ENCODE peak calls at places on chromosomes 11 and 22, in ten cellular contexts. B is GM23338; U is epithelial cell of esophagus; A is CD8-positive, alpha-beta T cell; V is colonic mucosa; I is GM12865; D is transverse colon; F is ovary; G is BJ; X is brain microvascular endothelial cell. P is an unnamed sample.

GRCh38 chr11:15159085-15159484 is 44.4 kb downstream of the INSC start:
- DNase-seq in G (no peak), I (peak), A (no peak), X (peak), U (peak), D (no peak), B (peak), V (peak), F (no peak), P (no peak)

GRCh38 chr11:132126973-132127900 is 756.8 kb downstream of the NTM start:
- DNase-seq in F (peak), X (peak), D (peak), G (peak), U (peak), B (peak), A (no peak), V (peak), I (peak), P (no peak)

GRCh38 chr22:30421695-30422480 is 3.7 kb upstream of the MTFP1 start:
- DNase-seq in G (no peak), X (peak), F (no peak), V (peak), A (no peak), I (no peak), B (no peak), U (no peak), D (no peak), P (no peak)

GRCh38 chr22:46977656-46978343 is 215.3 kb downstream of the TBC1D22A start:
- DNase-seq in A (no peak), G (no peak), B (no peak), I (no peak), V (no peak), D (no peak), X (no peak), U (peak), F (no peak), P (no peak)

GRCh38 chr11:2211113-2211971 is 39.7 kb upstream of the TH start:
- DNase-seq in V (peak), F (no peak), A (peak), B (no peak), I (no peak), D (peak), X (no peak), U (no peak), G (no peak), P (no peak)

GRCh38 chr22:42344391-42344861 is 74.0 kb upstream of the TCF20 start:
- DNase-seq in U (peak), I (no peak), V (no peak), A (no peak), G (no peak), X (peak), B (peak), D (no peak), F (peak), P (no peak)

GRCh38 chr22:22060200-22061084 is 77.9 kb upstream of the TOP3B start:
- DNase-seq in G (no peak), I (peak), X (peak), U (peak), D (peak), A (peak), F (peak), V (peak), B (peak), P (no peak)

GRCh38 chr22:46846154-46846831 is 83.8 kb downstream of the TBC1D22A start:
- DNase-seq in A (no peak), G (no peak), U (peak), I (no peak), B (no peak), X (peak), V (no peak), D (no peak), F (no peak), P (no peak)

GRCh38 chr11:33701831-33702230 is 1.2 kb upstream of the C11orf91 start:
- DNase-seq in D (no peak), A (no peak), B (no peak), X (peak), G (no peak), U (peak), F (no peak), V (no peak), I (no peak), P (no peak)

GRCh38 chr11:134762248-134763029 is 350.4 kb upstream of the B3GAT1 start:
- DNase-seq in A (no peak), X (no peak), I (no peak), G (no peak), B (peak), F (no peak), U (no peak), D (no peak), V (no peak), P (no peak)

GRCh38 chr11:18633256-18634139 is 644 bp downstream of the SPTY2D1 start:
- DNase-seq in I (peak), G (no peak), A (no peak), B (peak), F (no peak), V (peak), X (peak), U (no peak), D (peak), P (no peak)

GRCh38 chr11:18632841-18633240 is 1.3 kb downstream of the SPTY2D1 start:
- DNase-seq in I (no peak), B (no peak), U (peak), X (no peak), V (no peak), G (no peak), D (no peak), A (no peak), F (no peak), P (no peak)

GRCh38 chr11:18634140-18635032 is at the start of gene SPTY2D1:
- DNase-seq in G (peak), I (peak), U (peak), D (peak), V (peak), X (peak), B (peak), A (peak), F (peak), P (peak)
- TF ChIP-seq CTCF in G (no peak), I (no peak), U (no peak), D (no peak), V (no peak), X (no peak), B (no peak), A (no peak), F (peak), P (no peak)

DNA sequence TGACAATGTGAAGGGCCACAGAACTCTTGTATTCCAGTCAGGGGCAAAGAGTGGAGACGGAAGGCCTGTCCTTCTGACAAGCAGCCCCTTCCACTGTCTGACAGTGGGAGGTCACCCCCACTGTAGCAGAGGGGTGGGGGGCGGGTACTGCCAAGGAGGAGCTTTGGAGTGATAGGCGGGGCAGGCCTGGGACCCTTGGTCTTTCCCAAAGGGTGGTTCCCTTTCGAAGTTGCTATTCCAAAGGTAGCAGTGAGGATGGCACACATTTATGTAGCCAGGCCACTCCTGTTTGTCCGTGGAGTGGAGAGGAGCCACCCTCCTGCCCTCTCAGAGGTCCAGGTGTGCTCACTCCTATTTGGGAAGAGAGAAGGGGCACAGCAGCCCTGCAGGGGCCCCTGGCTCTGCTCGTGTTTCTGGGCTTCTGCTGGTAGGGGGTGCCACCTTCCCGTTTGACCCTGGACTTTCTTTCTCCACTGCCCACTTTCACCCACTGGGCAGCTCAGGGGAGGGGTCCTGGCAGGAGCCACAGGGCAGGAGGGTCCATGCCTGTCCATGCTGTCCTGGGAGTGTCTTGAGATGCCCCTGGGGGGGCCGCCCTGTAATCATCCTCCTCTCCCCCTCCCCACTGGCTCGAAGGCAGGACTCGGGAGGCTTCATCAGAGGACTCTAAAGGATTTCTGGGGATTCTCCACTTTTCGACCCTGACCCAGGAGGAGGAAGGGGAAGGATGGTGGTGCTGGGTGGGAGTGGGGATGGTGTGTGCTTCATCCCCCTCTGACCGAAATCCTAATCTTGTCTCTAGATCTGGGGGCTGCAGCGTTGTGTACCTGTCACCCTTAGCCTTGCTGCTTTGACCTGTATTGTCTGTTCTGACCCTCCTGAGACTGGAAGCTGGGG is 994 bp downstream of the TAGLN start:
- DNase-seq in V (no peak), U (no peak), X (no peak), B (no peak), D (no peak), G (no peak), I (no peak), F (no peak), A (no peak), P (no peak)
- H3K4me3 ChIP-seq in V (peak), U (no peak), X (peak), B (peak), D (peak), G (peak), I (no peak), F (peak), A (no peak), P (peak)

GRCh38 chr11:27621440-27622161 is 78.7 kb downstream of the BDNF start:
- DNase-seq in D (no peak), V (no peak), I (no peak), G (peak), F (no peak), A (no peak), U (no peak), X (no peak), B (no peak), P (no peak)
- TF ChIP-seq CTCF in D (no peak), V (no peak), I (no peak), G (no peak), F (no peak), A (no peak), U (no peak), X (no peak), B (no peak), P (no peak)

GRCh38 chr11:65912840-65913239 is 6.0 kb downstream of the C11orf68 start:
- DNase-seq in D (no peak), I (peak), G (no peak), B (no peak), X (peak), V (no peak), U (peak), F (no peak), A (no peak), P (no peak)

GRCh38 chr11:65915821-65916251 is 3.0 kb downstream of the C11orf68 start:
- DNase-seq in D (peak), B (peak), I (no peak), U (peak), G (peak), F (peak), X (peak), V (peak), A (no peak), P (peak)

GRCh38 chr11:65907878-65908277 is 7.7 kb upstream of the FOSL1 start:
- DNase-seq in V (no peak), G (no peak), X (no peak), I (no peak), F (no peak), D (no peak), U (no peak), A (no peak), B (no peak), P (no peak)

GRCh38 chr11:65915101-65915820 is 3.6 kb downstream of the C11orf68 start:
- DNase-seq in B (no peak), V (no peak), X (no peak), D (no peak), A (no peak), U (no peak), I (no peak), F (no peak), G (no peak), P (no peak)

GRCh38 chr11:65911682-65912568 is 6.9 kb downstream of the C11orf68 start:
- DNase-seq in V (peak), G (peak), I (no peak), U (peak), F (peak), B (peak), X (no peak), A (no peak), D (peak), P (no peak)
- H3K4me3 ChIP-seq in V (no peak), G (no peak), I (no peak), U (no peak), F (no peak), B (no peak), X (no peak), A (no peak), D (no peak), P (no peak)

DNA sequence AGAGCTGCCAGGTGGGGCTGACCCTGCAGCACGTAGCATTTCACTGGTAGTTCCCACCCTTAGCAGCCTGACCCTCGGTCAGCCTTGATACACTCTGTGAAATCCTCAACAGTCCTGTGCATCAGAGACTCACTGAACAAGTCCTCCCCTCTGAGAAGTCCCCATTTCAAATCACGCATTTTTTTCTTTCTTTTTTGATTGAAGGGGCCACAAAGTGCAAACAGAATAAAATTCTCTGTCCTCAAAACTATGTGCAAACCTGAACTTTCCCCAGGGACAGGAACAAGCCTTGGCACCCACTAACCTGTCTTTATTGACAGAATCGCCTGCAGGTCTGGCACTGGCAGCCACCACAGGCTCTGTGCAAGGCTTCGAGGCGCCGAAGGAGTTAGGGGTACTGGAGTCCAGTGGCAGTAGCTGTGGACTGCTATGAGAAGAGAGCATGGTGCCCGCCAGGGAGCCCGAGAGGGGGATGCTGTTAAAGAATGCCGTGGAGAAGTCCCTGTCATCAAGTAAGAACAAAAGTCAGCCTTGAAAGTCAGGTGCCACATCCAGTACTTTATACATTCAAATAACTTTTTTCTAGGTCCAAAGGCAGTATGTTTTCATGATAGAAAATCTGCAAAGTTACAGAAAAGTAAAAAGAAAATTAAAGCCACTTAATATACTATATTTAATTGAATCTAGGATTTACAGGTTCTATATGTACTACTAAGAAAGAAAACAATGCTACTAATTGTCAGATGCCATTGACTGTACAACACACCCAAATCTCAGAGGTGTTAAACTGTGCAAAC is 53.8 kb downstream of the HIRA start:
- DNase-seq in I (no peak), F (no peak), V (no peak), A (no peak), U (no peak), G (no peak), X (no peak), D (no peak), B (no peak), P (no peak)
- TF ChIP-seq CTCF in I (no peak), F (no peak), V (no peak), A (no peak), U (no peak), G (no peak), X (no peak), D (no peak), B (no peak), P (no peak)

GRCh38 chr11:111975076-111975806 is 38.1 kb downstream of the DIXDC1 start:
- DNase-seq in F (no peak), G (no peak), B (no peak), U (no peak), V (no peak), I (peak), D (no peak), X (no peak), A (no peak), P (no peak)

GRCh38 chr11:111978028-111978771 is 41.1 kb downstream of the DIXDC1 start:
- DNase-seq in X (peak), D (peak), G (no peak), A (no peak), B (peak), F (peak), I (no peak), V (peak), U (peak), P (no peak)

GRCh38 chr11:111977141-111978027 is 40.2 kb downstream of the DIXDC1 start:
- DNase-seq in I (peak), U (peak), V (peak), F (peak), G (no peak), A (peak), X (peak), B (peak), D (peak), P (no peak)

GRCh38 chr11:111976119-111976518 is 39.0 kb downstream of the DIXDC1 start:
- DNase-seq in U (no peak), X (no peak), I (no peak), G (no peak), A (no peak), D (no peak), V (no peak), B (peak), F (no peak), P (no peak)

GRCh38 chr11:111976614-111977140 is 39.5 kb downstream of the DIXDC1 start:
- DNase-seq in F (peak), U (peak), V (no peak), I (no peak), X (no peak), G (no peak), D (no peak), A (no peak), B (peak), P (no peak)
- H3K4me3 ChIP-seq in F (peak), U (peak), V (peak), I (no peak), X (peak), G (peak), D (peak), A (no peak), B (peak), P (peak)

GRCh38 chr22:31610611-31611010 is 51.4 kb downstream of the PISD start:
- DNase-seq in F (no peak), D (no peak), U (no peak), G (no peak), I (no peak), B (no peak), V (no peak), A (no peak), X (no peak), P (no peak)
- TF ChIP-seq CTCF in F (no peak), D (no peak), U (no peak), G (no peak), I (no peak), B (no peak), V (no peak), A (no peak), X (no peak), P (no peak)

GRCh38 chr22:38467438-38467903 is 425 bp upstream of the KDELR3 start:
- DNase-seq in G (no peak), I (no peak), U (no peak), X (no peak), D (peak), F (peak), V (peak), A (no peak), B (peak), P (no peak)

GRCh38 chr22:38471237-38471636 is 3.3 kb downstream of the KDELR3 start:
- DNase-seq in V (no peak), G (no peak), D (no peak), F (no peak), A (no peak), B (no peak), X (no peak), I (no peak), U (no peak), P (no peak)

GRCh38 chr22:38469306-38469781 is 1.4 kb downstream of the KDELR3 start:
- DNase-seq in G (no peak), X (no peak), B (no peak), V (no peak), F (no peak), D (no peak), A (no peak), U (no peak), I (no peak), P (no peak)

GRCh38 chr22:38467904-38468760 is at the start of gene KDELR3:
- DNase-seq in G (no peak), A (peak), B (peak), D (peak), I (peak), U (peak), F (peak), X (peak), V (peak), P (no peak)

GRCh38 chr22:38468761-38469305 is 937 bp downstream of the KDELR3 start:
- DNase-seq in B (no peak), V (no peak), I (no peak), D (no peak), G (no peak), F (no peak), A (no peak), U (no peak), X (no peak), P (no peak)
- H3K4me3 ChIP-seq in B (peak), V (peak), I (no peak), D (peak), G (peak), F (no peak), A (no peak), U (no peak), X (peak), P (peak)

GRCh38 chr11:4180441-4181183 is 86.0 kb downstream of the RRM1 start:
- DNase-seq in B (no peak), F (no peak), D (no peak), U (no peak), A (no peak), I (no peak), X (no peak), V (no peak), G (no peak), P (no peak)

GRCh38 chr11:4184163-4184916 is 89.7 kb downstream of the RRM1 start:
- DNase-seq in G (no peak), X (no peak), U (no peak), A (no peak), F (no peak), I (no peak), V (no peak), B (no peak), D (no peak), P (no peak)

GRCh38 chr11:4178813-4179662 is 84.4 kb downstream of the RRM1 start:
- DNase-seq in G (no peak), I (no peak), X (no peak), U (no peak), A (no peak), D (no peak), F (no peak), V (no peak), B (no peak), P (no peak)

GRCh38 chr11:4183410-4184057 is 88.9 kb downstream of the RRM1 start:
- DNase-seq in A (no peak), X (no peak), G (no peak), F (no peak), V (no peak), B (no peak), I (no peak), U (no peak), D (no peak), P (no peak)

DNA sequence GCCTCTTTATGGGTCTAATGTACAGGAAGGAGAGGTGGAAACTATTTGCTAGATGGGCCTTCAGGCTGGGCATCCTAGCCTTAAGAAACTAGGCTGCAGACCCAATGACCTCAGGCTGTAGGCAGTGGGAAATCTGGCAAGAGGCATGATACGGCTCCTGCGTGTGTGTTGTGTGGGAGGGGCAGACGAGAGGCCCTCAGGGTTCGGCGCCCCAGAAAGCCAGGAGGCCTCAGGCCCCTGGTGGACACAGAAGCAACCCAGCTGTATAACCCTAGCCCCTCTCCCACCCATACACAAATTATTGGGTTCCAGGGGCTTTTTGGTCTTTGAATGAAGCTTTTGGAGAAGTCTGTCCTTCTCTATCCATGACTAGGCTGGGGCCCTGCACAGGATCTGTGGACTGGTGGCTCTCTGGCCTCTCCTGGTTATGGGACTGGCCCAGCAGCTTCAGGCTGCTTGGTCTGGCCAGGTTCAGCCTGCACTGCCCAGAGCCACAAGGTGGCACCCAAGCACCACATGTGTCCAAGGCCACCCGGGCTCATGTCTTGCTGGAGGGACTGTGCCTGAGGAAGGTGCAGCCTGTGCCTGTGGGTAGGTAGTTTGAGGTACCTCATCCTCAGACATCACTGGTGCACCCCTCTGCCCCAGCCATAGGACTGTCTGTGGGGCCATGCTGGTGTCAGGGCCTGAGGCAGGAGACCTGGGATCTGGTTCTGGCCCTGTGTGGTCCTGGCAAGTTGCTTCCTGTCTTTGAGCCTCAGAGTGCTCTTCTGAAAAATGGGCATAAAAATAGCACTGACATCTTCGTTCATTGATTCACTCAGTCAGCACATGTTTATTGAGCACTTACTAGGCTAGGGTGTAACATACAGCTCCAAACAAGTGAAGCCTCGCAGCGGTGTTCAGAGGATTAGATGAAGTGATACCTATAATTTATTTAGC is 87.5 kb downstream of the RRM1 start:
- DNase-seq in F (peak), B (peak), V (peak), G (no peak), D (peak), X (peak), I (peak), U (peak), A (no peak), P (peak)
- TF ChIP-seq CTCF in F (peak), B (peak), V (peak), G (peak), D (peak), X (peak), I (peak), U (peak), A (no peak), P (peak)